ENCODE peak calls at places on chromosomes 13 and 19, in four cellular contexts. S, F, B and C are unnamed samples.

GRCh38 chr19:45568732-45569131 is 15.9 kb downstream of the OPA3 start:
- DNase-seq in F (no peak), B (no peak), S (peak; percentile 59), C (no peak)

GRCh38 chr19:49515767-49516166 is 3.3 kb downstream of the FCGRT start:
- DNase-seq in F (no peak), B (no peak), S (peak; percentile 72), C (no peak)

GRCh38 chr13:94362411-94362909 is 117.0 kb downstream of the DCT start:
- DNase-seq in B (peak; percentile 38), S (peak; percentile 93), F (peak; percentile 30), C (peak; percentile 29)

GRCh38 chr19:289651-290538 is 1.3 kb downstream of the PLPP2 start:
- DNase-seq in B (peak; percentile 25), S (peak; percentile 52), F (no peak), C (peak; percentile 63)

GRCh38 chr13:36712785-36713184 is 39.0 kb downstream of the SERTM1 start:
- DNase-seq in B (no peak), F (no peak), S (peak; percentile 53), C (no peak)

GRCh38 chr13:44088911-44089851 is 209.5 kb downstream of the LACC1 start:
- DNase-seq in B (no peak), S (no peak), F (no peak), C (no peak)

GRCh38 chr19:55354698-55355212 is at the start of gene COX6B2:
- DNase-seq in S (no peak), F (no peak), B (no peak), C (no peak)

GRCh38 chr13:44796597-44797517 is 192.4 kb downstream of the NUFIP1 start:
- DNase-seq in S (no peak), F (no peak), B (no peak), C (no peak)

GRCh38 chr19:30441011-30441410 is 68.8 kb downstream of the ZNF536 start:
- DNase-seq in B (no peak), S (no peak), F (no peak), C (no peak)

GRCh38 chr19:37902668-37903067 is 3.7 kb downstream of the WDR87 start:
- DNase-seq in F (peak; percentile 77), B (peak; percentile 71), S (peak; percentile 80), C (peak; percentile 88)

GRCh38 chr13:82747948-82748347 is 1134.3 kb downstream of the SLITRK1 start:
- DNase-seq in B (no peak), F (no peak), S (peak; percentile 36), C (no peak)

GRCh38 chr13:98905199-98905598 is 72.7 kb downstream of the DOCK9 start:
- DNase-seq in F (no peak), S (no peak), B (no peak), C (no peak)

GRCh38 chr19:15195987-15196682 is 4.7 kb downstream of the NOTCH3 start:
- DNase-seq in F (no peak), S (no peak), B (no peak), C (peak; percentile 95)

GRCh38 chr19:39823693-39824092 is 10.3 kb downstream of the DYRK1B start:
- DNase-seq in B (no peak), F (no peak), S (no peak), C (no peak)

GRCh38 chr19:2823646-2824045 is 4.0 kb downstream of the ZNF554 start:
- DNase-seq in F (no peak), S (no peak), B (no peak), C (no peak)

GRCh38 chr13:108408670-108409069 is 139.2 kb downstream of the TNFSF13B start:
- DNase-seq in S (no peak), B (no peak), F (no peak), C (no peak)

GRCh38 chr19:2089727-2090053 is 6.4 kb downstream of the MOB3A start:
- DNase-seq in S (no peak), B (no peak), F (no peak), C (no peak)

GRCh38 chr13:101303512-101303911 is 112.8 kb downstream of the NALCN start:
- DNase-seq in B (no peak), F (no peak), S (no peak), C (no peak)

GRCh38 chr13:50149143-50149703 is 134.0 kb downstream of the KCNRG start:
- DNase-seq in F (no peak), B (no peak), S (no peak), C (no peak)

GRCh38 chr13:36275190-36276002 is 22.2 kb downstream of the CCDC169 start:
- DNase-seq in S (peak; percentile 88), B (no peak), F (no peak), C (no peak)

GRCh38 chr13:99382428-99383133 is 75.4 kb upstream of the GPR183 start:
- DNase-seq in F (no peak), S (no peak), B (no peak), C (no peak)